ENCODE peak calls at places on chromosomes 12 and 14, in ten cellular contexts. One of them, this sample, is unnamed.
A peak's percentile ranks its signal among the peaks of the same experiment; 100 is the strongest.

GRCh38 chr14:95482967-95483842 is 33.2 kb downstream of the SYNE3 start:
- DNase-seq in MM.1S: no peak
- DNase-seq in WTC11: no peak
- DNase-seq in IMR-90: peak; percentile 97
- DNase-seq in heart left ventricle: peak; percentile 63
- DNase-seq in left ventricle myocardium inferior: peak; percentile 79
- DNase-seq in RWPE1: peak; percentile 85
- DNase-seq in OCI-LY7: no peak
- DNase-seq in dorsolateral prefrontal cortex: no peak
- DNase-seq in ovary: peak; percentile 89
- DNase-seq in this sample: no peak

GRCh38 chr14:67524152-67524963 is 8.7 kb upstream of the PLEKHH1 start:
- DNase-seq in MM.1S: peak; percentile 12
- DNase-seq in WTC11: no peak
- DNase-seq in IMR-90: no peak
- DNase-seq in heart left ventricle: no peak
- DNase-seq in left ventricle myocardium inferior: no peak
- DNase-seq in RWPE1: no peak
- DNase-seq in OCI-LY7: no peak
- DNase-seq in dorsolateral prefrontal cortex: no peak
- DNase-seq in ovary: no peak
- DNase-seq in this sample: no peak

GRCh38 chr14:88218119-88218915 is 104.8 kb downstream of the KCNK10 start:
- DNase-seq in MM.1S: no peak
- DNase-seq in WTC11: no peak
- DNase-seq in IMR-90: no peak
- DNase-seq in heart left ventricle: no peak
- DNase-seq in left ventricle myocardium inferior: no peak
- DNase-seq in RWPE1: no peak
- DNase-seq in OCI-LY7: no peak
- DNase-seq in dorsolateral prefrontal cortex: no peak
- DNase-seq in ovary: no peak
- DNase-seq in this sample: no peak

GRCh38 chr14:44961151-44961729 is 507 bp downstream of the KLHL28 start:
- DNase-seq in MM.1S: peak; percentile 43
- DNase-seq in WTC11: peak; percentile 49
- DNase-seq in IMR-90: peak; percentile 61
- DNase-seq in heart left ventricle: peak; percentile 61
- DNase-seq in left ventricle myocardium inferior: peak; percentile 54
- DNase-seq in RWPE1: peak; percentile 63
- DNase-seq in OCI-LY7: peak; percentile 63
- DNase-seq in dorsolateral prefrontal cortex: peak; percentile 51
- DNase-seq in ovary: peak; percentile 64
- DNase-seq in this sample: peak; percentile 46

GRCh38 chr14:23407516-23408306 is at the start of gene MYH6:
- DNase-seq in MM.1S: no peak
- DNase-seq in WTC11: no peak
- DNase-seq in IMR-90: no peak
- DNase-seq in heart left ventricle: no peak
- DNase-seq in left ventricle myocardium inferior: no peak
- DNase-seq in RWPE1: no peak
- DNase-seq in OCI-LY7: no peak
- DNase-seq in dorsolateral prefrontal cortex: no peak
- DNase-seq in ovary: no peak
- DNase-seq in this sample: no peak

GRCh38 chr14:35197015-35197414 is 74.7 kb downstream of the PRORP start:
- DNase-seq in MM.1S: no peak
- DNase-seq in WTC11: no peak
- DNase-seq in IMR-90: peak; percentile 77
- DNase-seq in heart left ventricle: no peak
- DNase-seq in left ventricle myocardium inferior: no peak
- DNase-seq in RWPE1: peak; percentile 48
- DNase-seq in OCI-LY7: no peak
- DNase-seq in dorsolateral prefrontal cortex: no peak
- DNase-seq in ovary: no peak
- DNase-seq in this sample: no peak

GRCh38 chr12:99529966-99530365 is 117.6 kb upstream of the GARIN6 start:
- DNase-seq in MM.1S: no peak
- DNase-seq in WTC11: no peak
- DNase-seq in IMR-90: peak; percentile 3
- DNase-seq in heart left ventricle: no peak
- DNase-seq in left ventricle myocardium inferior: no peak
- DNase-seq in RWPE1: no peak
- DNase-seq in OCI-LY7: no peak
- DNase-seq in dorsolateral prefrontal cortex: no peak
- DNase-seq in ovary: no peak
- DNase-seq in this sample: peak; percentile 19

GRCh38 chr12:123487428-123487827 is 29.5 kb downstream of the SNRNP35 start:
- DNase-seq in MM.1S: no peak
- DNase-seq in WTC11: no peak
- DNase-seq in IMR-90: no peak
- DNase-seq in heart left ventricle: no peak
- DNase-seq in left ventricle myocardium inferior: no peak
- DNase-seq in RWPE1: no peak
- DNase-seq in OCI-LY7: no peak
- DNase-seq in dorsolateral prefrontal cortex: no peak
- DNase-seq in ovary: no peak
- DNase-seq in this sample: no peak

GRCh38 chr14:95487669-95488084 is 28.8 kb downstream of the SYNE3 start:
- DNase-seq in MM.1S: no peak
- DNase-seq in WTC11: no peak
- DNase-seq in IMR-90: no peak
- DNase-seq in heart left ventricle: no peak
- DNase-seq in left ventricle myocardium inferior: no peak
- DNase-seq in RWPE1: no peak
- DNase-seq in OCI-LY7: no peak
- DNase-seq in dorsolateral prefrontal cortex: no peak
- DNase-seq in ovary: no peak
- DNase-seq in this sample: no peak

GRCh38 chr12:87848248-87848868 is 180.8 kb downstream of the C12orf50 start:
- DNase-seq in MM.1S: peak; percentile 44
- DNase-seq in WTC11: no peak
- DNase-seq in IMR-90: peak; percentile 82
- DNase-seq in heart left ventricle: no peak
- DNase-seq in left ventricle myocardium inferior: no peak
- DNase-seq in RWPE1: peak; percentile 22
- DNase-seq in OCI-LY7: peak; percentile 54
- DNase-seq in dorsolateral prefrontal cortex: no peak
- DNase-seq in ovary: no peak
- DNase-seq in this sample: peak; percentile 36

DNA sequence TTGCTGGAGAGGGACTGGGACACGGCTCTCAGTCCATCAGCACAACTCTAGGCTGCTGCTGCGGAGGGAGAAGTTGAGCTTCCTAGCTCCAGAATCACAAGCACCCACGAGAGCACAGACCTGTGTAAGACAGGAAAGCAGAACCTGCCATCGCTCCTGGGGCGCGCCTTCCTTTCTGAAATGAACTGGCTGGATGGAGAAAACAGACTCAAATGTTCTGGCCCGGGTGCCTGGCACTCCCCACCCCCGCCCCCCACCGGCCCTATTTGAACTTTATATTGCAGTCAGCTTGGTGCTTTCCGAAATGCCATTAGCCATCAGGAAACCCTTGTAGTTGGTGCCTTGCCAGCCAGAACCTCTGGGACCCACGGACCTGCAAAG is 23.8 kb downstream of the MVK start:
- DNase-seq in MM.1S: no peak
- DNase-seq in WTC11: no peak
- DNase-seq in IMR-90: no peak
- DNase-seq in heart left ventricle: no peak
- DNase-seq in left ventricle myocardium inferior: no peak
- DNase-seq in RWPE1: no peak
- DNase-seq in OCI-LY7: no peak
- DNase-seq in dorsolateral prefrontal cortex: no peak
- DNase-seq in ovary: no peak
- DNase-seq in this sample: no peak
- TF ChIP-seq CTCF in MM.1S: no peak
- TF ChIP-seq CTCF in WTC11: no peak
- TF ChIP-seq CTCF in IMR-90: no peak
- TF ChIP-seq CTCF in heart left ventricle: no peak
- TF ChIP-seq CTCF in left ventricle myocardium inferior: no peak
- TF ChIP-seq CTCF in RWPE1: no peak
- TF ChIP-seq CTCF in OCI-LY7: no peak
- TF ChIP-seq CTCF in dorsolateral prefrontal cortex: no peak
- TF ChIP-seq CTCF in ovary: no peak
- TF ChIP-seq CTCF in this sample: no peak

GRCh38 chr12:112523856-112524255 is 105.1 kb downstream of the PTPN11 start:
- DNase-seq in MM.1S: no peak
- DNase-seq in WTC11: no peak
- DNase-seq in IMR-90: no peak
- DNase-seq in heart left ventricle: no peak
- DNase-seq in left ventricle myocardium inferior: no peak
- DNase-seq in RWPE1: no peak
- DNase-seq in OCI-LY7: no peak
- DNase-seq in dorsolateral prefrontal cortex: no peak
- DNase-seq in ovary: no peak
- DNase-seq in this sample: no peak

GRCh38 chr12:112524269-112524668 is 105.5 kb downstream of the PTPN11 start:
- DNase-seq in MM.1S: no peak
- DNase-seq in WTC11: no peak
- DNase-seq in IMR-90: no peak
- DNase-seq in heart left ventricle: no peak
- DNase-seq in left ventricle myocardium inferior: no peak
- DNase-seq in RWPE1: no peak
- DNase-seq in OCI-LY7: no peak
- DNase-seq in dorsolateral prefrontal cortex: no peak
- DNase-seq in ovary: no peak
- DNase-seq in this sample: no peak

GRCh38 chr12:112525426-112525809 is 106.7 kb downstream of the PTPN11 start:
- DNase-seq in MM.1S: no peak
- DNase-seq in WTC11: no peak
- DNase-seq in IMR-90: no peak
- DNase-seq in heart left ventricle: no peak
- DNase-seq in left ventricle myocardium inferior: no peak
- DNase-seq in RWPE1: no peak
- DNase-seq in OCI-LY7: no peak
- DNase-seq in dorsolateral prefrontal cortex: no peak
- DNase-seq in ovary: no peak
- DNase-seq in this sample: no peak

GRCh38 chr12:112527082-112527481 is 108.3 kb downstream of the PTPN11 start:
- DNase-seq in MM.1S: no peak
- DNase-seq in WTC11: no peak
- DNase-seq in IMR-90: no peak
- DNase-seq in heart left ventricle: no peak
- DNase-seq in left ventricle myocardium inferior: no peak
- DNase-seq in RWPE1: no peak
- DNase-seq in OCI-LY7: no peak
- DNase-seq in dorsolateral prefrontal cortex: no peak
- DNase-seq in ovary: no peak
- DNase-seq in this sample: no peak

DNA sequence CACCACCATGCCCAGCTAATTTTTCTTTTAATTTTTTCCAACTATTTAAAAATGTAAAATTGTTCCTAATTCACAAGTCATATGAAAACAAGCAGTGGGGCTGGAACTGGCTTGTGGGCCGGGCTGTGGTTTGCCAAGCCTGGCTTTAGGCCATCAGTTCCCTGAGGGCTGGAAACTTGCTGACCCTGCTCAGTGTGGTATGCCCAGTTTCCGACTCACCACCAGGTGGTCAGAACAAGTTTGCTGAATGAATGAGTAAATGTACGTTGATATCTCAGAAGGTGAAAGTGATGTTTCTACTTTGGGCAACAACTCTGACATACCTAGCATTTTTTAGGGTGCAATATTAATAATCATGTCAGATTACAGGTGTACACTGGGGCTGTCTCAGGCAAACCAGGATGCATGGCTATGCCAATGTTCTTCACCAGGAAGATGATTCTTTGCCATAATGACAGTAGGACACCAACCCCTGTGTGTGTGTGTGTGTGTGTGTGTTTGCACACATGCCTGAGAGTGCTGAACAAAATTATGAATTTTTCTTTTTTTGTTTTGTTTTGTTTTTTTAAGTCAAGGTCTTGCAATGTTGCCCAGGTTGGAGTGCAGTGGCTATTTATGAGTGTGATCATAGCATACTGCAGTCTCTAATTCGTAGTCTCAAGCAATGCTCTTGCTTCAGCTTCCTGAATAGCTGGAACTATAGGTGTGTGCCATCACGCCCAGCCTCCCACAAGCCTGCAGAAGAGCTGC is 106.1 kb downstream of the PTPN11 start:
- DNase-seq in MM.1S: peak; percentile 78
- DNase-seq in WTC11: peak; percentile 28
- DNase-seq in IMR-90: peak; percentile 29
- DNase-seq in heart left ventricle: no peak
- DNase-seq in left ventricle myocardium inferior: no peak
- DNase-seq in RWPE1: peak; percentile 79
- DNase-seq in OCI-LY7: no peak
- DNase-seq in dorsolateral prefrontal cortex: no peak
- DNase-seq in ovary: no peak
- DNase-seq in this sample: no peak
- TF ChIP-seq CTCF in MM.1S: no peak
- TF ChIP-seq CTCF in WTC11: no peak
- TF ChIP-seq CTCF in IMR-90: no peak
- TF ChIP-seq CTCF in heart left ventricle: no peak
- TF ChIP-seq CTCF in left ventricle myocardium inferior: no peak
- TF ChIP-seq CTCF in RWPE1: no peak
- TF ChIP-seq CTCF in OCI-LY7: no peak
- TF ChIP-seq CTCF in dorsolateral prefrontal cortex: no peak
- TF ChIP-seq CTCF in ovary: no peak
- TF ChIP-seq CTCF in this sample: no peak

GRCh38 chr14:37924622-37925021 is 283.1 kb upstream of the SSTR1 start:
- DNase-seq in MM.1S: no peak
- DNase-seq in WTC11: no peak
- DNase-seq in IMR-90: no peak
- DNase-seq in heart left ventricle: no peak
- DNase-seq in left ventricle myocardium inferior: no peak
- DNase-seq in RWPE1: no peak
- DNase-seq in OCI-LY7: no peak
- DNase-seq in dorsolateral prefrontal cortex: no peak
- DNase-seq in ovary: no peak
- DNase-seq in this sample: no peak
- TF ChIP-seq CTCF in MM.1S: no peak
- TF ChIP-seq CTCF in WTC11: no peak
- TF ChIP-seq CTCF in IMR-90: no peak
- TF ChIP-seq CTCF in heart left ventricle: no peak
- TF ChIP-seq CTCF in left ventricle myocardium inferior: no peak
- TF ChIP-seq CTCF in RWPE1: no peak
- TF ChIP-seq CTCF in OCI-LY7: no peak
- TF ChIP-seq CTCF in dorsolateral prefrontal cortex: no peak
- TF ChIP-seq CTCF in ovary: no peak
- TF ChIP-seq CTCF in this sample: no peak

DNA sequence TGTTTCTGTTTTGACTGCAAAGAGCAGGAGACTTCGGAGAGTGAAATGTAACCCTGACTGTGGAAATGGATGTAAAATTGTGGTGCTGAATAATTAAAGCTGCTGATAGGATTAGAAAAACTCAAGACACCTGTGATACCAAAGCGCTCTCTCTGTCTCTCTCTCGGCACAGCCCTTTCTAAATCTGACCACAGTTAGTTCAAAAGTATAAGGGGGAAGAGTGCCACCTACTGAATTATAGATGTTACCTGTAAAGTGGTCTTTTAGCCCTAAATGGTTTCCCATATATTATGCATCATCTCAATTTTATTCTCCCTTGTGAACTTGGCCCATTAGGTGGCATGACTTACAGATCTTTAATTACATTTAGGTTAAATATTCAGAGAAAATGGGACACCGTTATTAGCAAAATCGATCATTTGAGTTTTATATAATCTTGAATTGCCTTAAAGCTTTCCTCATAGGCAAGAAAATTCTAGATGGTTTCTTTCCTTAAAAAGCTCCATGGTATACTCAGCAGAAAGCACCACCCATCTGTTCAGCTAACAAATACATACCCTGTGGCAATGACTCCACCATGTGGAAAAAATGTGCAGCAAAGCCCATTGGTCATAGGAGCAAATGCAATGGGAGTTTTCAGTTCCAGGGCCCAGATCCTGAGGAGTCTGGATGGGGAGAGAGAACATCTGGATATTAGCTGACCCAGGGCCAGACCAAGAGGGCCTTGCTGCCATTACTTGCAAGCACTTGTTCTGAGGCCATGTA is 18.1 kb downstream of the RFC5 start:
- DNase-seq in MM.1S: peak; percentile 6
- DNase-seq in WTC11: peak; percentile 18
- DNase-seq in IMR-90: peak; percentile 60
- DNase-seq in heart left ventricle: no peak
- DNase-seq in left ventricle myocardium inferior: no peak
- DNase-seq in RWPE1: peak; percentile 37
- DNase-seq in OCI-LY7: no peak
- DNase-seq in dorsolateral prefrontal cortex: no peak
- DNase-seq in ovary: no peak
- DNase-seq in this sample: no peak
- TF ChIP-seq CTCF in MM.1S: peak; percentile 17
- TF ChIP-seq CTCF in WTC11: no peak
- TF ChIP-seq CTCF in IMR-90: peak; percentile 54
- TF ChIP-seq CTCF in heart left ventricle: no peak
- TF ChIP-seq CTCF in left ventricle myocardium inferior: peak; percentile 47
- TF ChIP-seq CTCF in RWPE1: peak; percentile 21
- TF ChIP-seq CTCF in OCI-LY7: peak; percentile 57
- TF ChIP-seq CTCF in dorsolateral prefrontal cortex: peak; percentile 50
- TF ChIP-seq CTCF in ovary: no peak
- TF ChIP-seq CTCF in this sample: no peak

This sample was measured in GM20000.